ENCODE peak calls at places on chromosomes 5 and 9, in seven cellular contexts. X is spleen, E is transverse colon, K is thyroid gland, Q is breast epithelium, R is stomach, J is Peyer's patch. D is an unnamed sample. For H3K36me3, the result is how much of the 10 kb centered on the place peaks cover.

GRCh38 chr5:145347026-145347616 is 488.0 kb downstream of the PRELID2 start:
- DNase-seq in X (no peak), R (no peak), E (no peak), K (no peak), Q (no peak), J (no peak), D (no peak)

GRCh38 chr5:83516962-83517750 is 45.6 kb downstream of the VCAN start:
- DNase-seq in X (no peak), E (no peak), Q (no peak), J (no peak), R (no peak), K (no peak), D (no peak)

GRCh38 chr5:97629281-97629680 is 446.2 kb upstream of the RIOK2 start:
- DNase-seq in J (no peak), E (no peak), X (no peak), Q (peak), R (no peak), K (peak), D (no peak)

GRCh38 chr5:75706775-75707174 is 10.5 kb downstream of the POC5 start:
- DNase-seq in R (no peak), Q (no peak), E (no peak), X (no peak), J (no peak), K (no peak), D (no peak)

GRCh38 chr5:178113841-178114324 is 551 bp downstream of the N4BP3 start:
- DNase-seq in J (peak), K (peak), Q (no peak), X (no peak), R (no peak), E (no peak), D (no peak)

GRCh38 chr9:126702501-126703329 is 89.0 kb downstream of the LMX1B start:
- DNase-seq in J (no peak), K (no peak), X (peak), R (no peak), E (no peak), Q (no peak), D (no peak)

GRCh38 chr5:36222620-36223019 is 19.1 kb downstream of the NADK2 start:
- DNase-seq in Q (no peak), X (no peak), E (no peak), R (no peak), J (no peak), K (no peak), D (no peak)

GRCh38 chr5:82938901-82939300 is 138.3 kb downstream of the TMEM167A start:
- DNase-seq in E (no peak), X (no peak), K (no peak), Q (no peak), J (no peak), R (no peak), D (no peak)

GRCh38 chr5:178590141-178590923 is at the start of gene COL23A1:
- DNase-seq in X (peak), R (peak), E (peak), J (no peak), Q (peak), K (peak), D (no peak)

GRCh38 chr5:141326088-141326854 is 4.0 kb upstream of the PCDHGA1 start:
- DNase-seq in X (peak), K (peak), E (peak), J (peak), Q (no peak), R (peak), D (no peak)

DNA sequence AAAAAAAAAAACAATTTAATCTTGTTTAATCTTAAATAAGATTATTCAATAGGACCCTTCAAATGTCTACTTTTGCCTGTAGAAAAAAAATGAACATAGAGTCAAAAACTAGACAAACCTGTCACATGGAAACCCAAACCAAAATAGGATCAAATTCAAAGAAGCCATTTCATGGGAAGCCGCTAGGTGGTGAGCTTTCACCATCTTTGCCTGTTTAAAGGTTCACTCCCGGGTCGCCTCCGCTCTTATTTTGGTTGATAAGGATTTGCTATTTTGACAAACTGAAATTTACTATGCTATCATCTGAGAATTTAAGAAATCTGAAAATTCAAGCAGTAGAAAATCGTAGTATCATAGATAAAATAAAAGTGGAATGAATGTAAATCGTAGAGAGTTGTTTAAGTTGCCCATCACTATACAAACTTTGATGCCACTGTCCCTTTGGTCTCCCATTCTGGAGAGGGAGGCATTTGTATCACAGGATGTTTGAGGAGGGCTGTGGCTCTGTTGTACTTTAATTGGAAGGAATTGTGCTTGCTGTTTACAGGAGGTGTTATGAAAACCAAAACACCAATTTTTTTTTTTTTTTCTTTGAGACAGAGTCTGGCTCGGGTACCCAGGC is 43.5 kb upstream of the DNAH5 start:
- DNase-seq in X (no peak), R (peak), E (peak), J (peak), Q (peak), K (peak), D (no peak)
- TF ChIP-seq POLR2A in X (no peak), R (no peak), E (no peak), J (no peak), Q (no peak), K (no peak), D (no peak)

DNA sequence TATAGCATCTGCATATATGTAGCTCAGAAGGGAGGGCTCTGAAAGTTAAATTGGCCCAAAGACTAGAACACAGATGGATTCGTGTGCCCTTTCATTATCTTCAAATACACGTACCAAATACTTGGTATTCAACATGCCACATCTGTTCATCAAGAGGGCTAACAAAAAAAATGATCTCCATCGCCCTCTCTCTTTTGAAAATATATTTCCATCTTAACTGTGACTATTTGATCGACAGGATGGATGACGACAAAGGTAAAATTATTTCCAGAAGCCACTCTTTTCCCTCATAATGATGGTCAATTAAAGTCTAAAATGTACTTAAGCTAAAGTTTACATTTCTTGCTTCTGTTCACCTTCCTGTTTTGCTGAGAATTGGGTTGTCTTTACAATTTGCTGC is 77.0 kb downstream of the SEMA6A start:
- DNase-seq in R (no peak), K (no peak), J (no peak), X (no peak), E (no peak), Q (no peak), D (no peak)
- H3K36me3 ChIP-seq in R (under half), K (under half), J (under half), X (under half), E (under half), Q (under half), D (under half)

GRCh38 chr9:120868339-120868675 is 8.7 kb downstream of the PHF19 start:
- DNase-seq in J (no peak), K (no peak), E (no peak), Q (no peak), R (no peak), X (no peak), D (no peak)
- TF ChIP-seq POLR2A in J (peak), K (no peak), E (peak), Q (no peak), R (no peak), X (no peak), D (no peak)

DNA sequence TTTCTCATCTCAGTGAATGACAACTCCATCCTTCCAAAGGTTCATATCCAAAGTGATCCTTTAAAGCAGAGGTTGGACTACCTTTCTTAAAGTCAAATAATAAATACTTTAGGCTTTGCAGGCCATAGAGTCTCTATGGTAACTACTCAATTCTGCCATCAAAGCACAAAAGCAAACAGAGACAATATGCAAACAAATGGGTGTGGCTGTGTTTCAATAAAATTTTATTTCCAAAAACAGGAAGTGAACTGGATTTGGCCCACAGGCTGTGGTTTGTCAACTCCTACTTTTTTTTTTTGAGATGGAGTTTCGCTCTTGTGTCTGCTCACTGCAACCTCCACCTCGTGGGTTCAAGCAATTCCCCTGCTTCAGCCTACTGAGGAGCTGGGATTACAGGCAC is 134.0 kb downstream of the CDK5RAP2 start:
- DNase-seq in R (no peak), J (no peak), Q (no peak), X (no peak), E (no peak), K (no peak), D (no peak)
- H3K36me3 ChIP-seq in R (under half), J (under half), Q (under half), X (under half), E (under half), K (under half), D (under half)

GRCh38 chr9:4740623-4741364 is at the start of gene AK3:
- DNase-seq in R (peak), K (peak), X (peak), E (peak), Q (peak), J (peak), D (no peak)
- TF ChIP-seq POLR2A in R (no peak), K (peak), X (no peak), E (peak), Q (peak), J (peak), D (peak)

GRCh38 chr9:132896906-132897305 is 18.2 kb downstream of the SPACA9 start:
- DNase-seq in E (no peak), K (no peak), X (no peak), R (no peak), J (no peak), Q (peak), D (no peak)

GRCh38 chr9:132896264-132896663 is 17.6 kb downstream of the SPACA9 start:
- DNase-seq in R (no peak), K (no peak), Q (no peak), X (no peak), J (no peak), E (no peak), D (no peak)

GRCh38 chr9:132894857-132895846 is 16.5 kb downstream of the SPACA9 start:
- DNase-seq in E (no peak), R (no peak), Q (no peak), X (no peak), J (no peak), K (peak), D (no peak)

GRCh38 chr9:132892383-132892782 is 13.7 kb downstream of the SPACA9 start:
- DNase-seq in K (no peak), R (no peak), Q (no peak), E (no peak), X (peak), J (no peak), D (no peak)

GRCh38 chr9:132894343-132894742 is 15.6 kb downstream of the SPACA9 start:
- DNase-seq in E (peak), K (peak), J (no peak), Q (no peak), X (no peak), R (peak), D (no peak)
- H3K36me3 ChIP-seq in E (under half), K (under half), J (under half), Q (under half), X (under half), R (under half), D (under half)

GRCh38 chr5:17118631-17119030 is 98.8 kb upstream of the BASP1 start:
- DNase-seq in K (no peak), X (no peak), E (peak), J (no peak), R (peak), Q (peak), D (no peak)
- TF ChIP-seq POLR2A in K (no peak), X (no peak), E (no peak), J (no peak), R (no peak), Q (no peak), D (no peak)

GRCh38 chr9:37942616-37943328 is 38.8 kb upstream of the SLC25A51 start:
- DNase-seq in R (no peak), J (no peak), K (no peak), E (no peak), Q (no peak), X (no peak), D (no peak)

GRCh38 chr9:37944266-37944650 is 40.3 kb upstream of the SLC25A51 start:
- DNase-seq in J (no peak), K (no peak), E (no peak), R (no peak), Q (no peak), X (no peak), D (no peak)

GRCh38 chr9:37941253-37941652 is 37.3 kb upstream of the SLC25A51 start:
- DNase-seq in X (no peak), J (no peak), Q (no peak), E (no peak), K (no peak), R (no peak), D (no peak)

GRCh38 chr9:37944671-37945481 is 40.9 kb upstream of the SLC25A51 start:
- DNase-seq in Q (no peak), J (no peak), K (no peak), E (no peak), X (no peak), R (no peak), D (no peak)

GRCh38 chr9:37943329-37944265 is 39.7 kb upstream of the SLC25A51 start:
- DNase-seq in E (no peak), J (no peak), R (no peak), K (peak), X (no peak), Q (peak), D (no peak)
- H3K36me3 ChIP-seq in E (under half), J (under half), R (under half), K (under half), X (under half), Q (under half), D (under half)